ENCODE peak calls at places on chromosomes 11 and 22, in eight cellular contexts. One of them, this sample, is unnamed.

GRCh38 chr11:1924646-1925372 is 5.3 kb downstream of the TNNT3 start:
- DNase-seq in Calu3: no peak
- DNase-seq in posterior cingulate gyrus: peak
- DNase-seq in LoVo: no peak
- DNase-seq in HEK293T: no peak
- DNase-seq in right lobe of liver: peak
- DNase-seq in activated T-cell treated with anti-CD3 and anti-CD28 coated beads for 24 hours: no peak
- DNase-seq in Right ventricle myocardium inferior: peak
- DNase-seq in this sample: no peak

GRCh38 chr11:819129-819931 is 616 bp downstream of the PNPLA2 start:
- DNase-seq in Right ventricle myocardium inferior: peak
- DNase-seq in LoVo: peak
- DNase-seq in posterior cingulate gyrus: peak
- DNase-seq in Calu3: peak
- DNase-seq in HEK293T: peak
- DNase-seq in activated T-cell treated with anti-CD3 and anti-CD28 coated beads for 24 hours: peak
- DNase-seq in right lobe of liver: peak
- DNase-seq in this sample: peak

GRCh38 chr22:16387088-16387487 is 205.5 kb downstream of the CCT8L2 start:
- DNase-seq in HEK293T: no peak
- DNase-seq in Right ventricle myocardium inferior: no peak
- DNase-seq in LoVo: no peak
- DNase-seq in Calu3: no peak
- DNase-seq in right lobe of liver: no peak
- DNase-seq in activated T-cell treated with anti-CD3 and anti-CD28 coated beads for 24 hours: no peak
- DNase-seq in posterior cingulate gyrus: no peak
- DNase-seq in this sample: no peak

GRCh38 chr11:6598555-6598954 is 4.9 kb downstream of the RRP8 start:
- DNase-seq in activated T-cell treated with anti-CD3 and anti-CD28 coated beads for 24 hours: no peak
- DNase-seq in Calu3: no peak
- DNase-seq in LoVo: no peak
- DNase-seq in Right ventricle myocardium inferior: no peak
- DNase-seq in posterior cingulate gyrus: no peak
- DNase-seq in HEK293T: no peak
- DNase-seq in right lobe of liver: peak
- DNase-seq in this sample: peak

GRCh38 chr22:24473278-24473677 is 21.9 kb upstream of the UPB1 start:
- DNase-seq in Calu3: no peak
- DNase-seq in HEK293T: no peak
- DNase-seq in LoVo: no peak
- DNase-seq in right lobe of liver: no peak
- DNase-seq in activated T-cell treated with anti-CD3 and anti-CD28 coated beads for 24 hours: no peak
- DNase-seq in Right ventricle myocardium inferior: no peak
- DNase-seq in posterior cingulate gyrus: no peak
- DNase-seq in this sample: no peak

GRCh38 chr22:25057013-25057881 is 104.7 kb downstream of the KIAA1671 start:
- DNase-seq in Right ventricle myocardium inferior: peak
- DNase-seq in posterior cingulate gyrus: peak
- DNase-seq in LoVo: peak
- DNase-seq in activated T-cell treated with anti-CD3 and anti-CD28 coated beads for 24 hours: peak
- DNase-seq in Calu3: peak
- DNase-seq in HEK293T: peak
- DNase-seq in right lobe of liver: peak
- DNase-seq in this sample: peak

GRCh38 chr11:61417670-61418069 is 12.1 kb downstream of the CPSF7 start:
- DNase-seq in LoVo: no peak
- DNase-seq in HEK293T: no peak
- DNase-seq in right lobe of liver: no peak
- DNase-seq in posterior cingulate gyrus: no peak
- DNase-seq in activated T-cell treated with anti-CD3 and anti-CD28 coated beads for 24 hours: no peak
- DNase-seq in Calu3: no peak
- DNase-seq in Right ventricle myocardium inferior: no peak
- DNase-seq in this sample: no peak

GRCh38 chr11:19557720-19558140 is 154.9 kb upstream of the NAV2 start:
- DNase-seq in HEK293T: peak
- DNase-seq in Right ventricle myocardium inferior: peak
- DNase-seq in posterior cingulate gyrus: peak
- DNase-seq in right lobe of liver: peak
- DNase-seq in Calu3: peak
- DNase-seq in LoVo: peak
- DNase-seq in activated T-cell treated with anti-CD3 and anti-CD28 coated beads for 24 hours: peak
- DNase-seq in this sample: peak

GRCh38 chr11:98940913-98941312 is 79.8 kb upstream of the CNTN5 start:
- DNase-seq in LoVo: no peak
- DNase-seq in posterior cingulate gyrus: no peak
- DNase-seq in HEK293T: peak
- DNase-seq in right lobe of liver: no peak
- DNase-seq in Calu3: no peak
- DNase-seq in activated T-cell treated with anti-CD3 and anti-CD28 coated beads for 24 hours: no peak
- DNase-seq in Right ventricle myocardium inferior: no peak
- DNase-seq in this sample: peak

GRCh38 chr22:50115693-50116092 is 25.9 kb downstream of the MOV10L1 start:
- DNase-seq in LoVo: no peak
- DNase-seq in Calu3: no peak
- DNase-seq in right lobe of liver: no peak
- DNase-seq in posterior cingulate gyrus: no peak
- DNase-seq in HEK293T: no peak
- DNase-seq in activated T-cell treated with anti-CD3 and anti-CD28 coated beads for 24 hours: no peak
- DNase-seq in Right ventricle myocardium inferior: no peak
- DNase-seq in this sample: no peak

GRCh38 chr22:44646668-44647067 is 55.3 kb upstream of the PRR5 start:
- DNase-seq in right lobe of liver: peak
- DNase-seq in posterior cingulate gyrus: no peak
- DNase-seq in Calu3: no peak
- DNase-seq in HEK293T: no peak
- DNase-seq in Right ventricle myocardium inferior: no peak
- DNase-seq in activated T-cell treated with anti-CD3 and anti-CD28 coated beads for 24 hours: no peak
- DNase-seq in LoVo: no peak
- DNase-seq in this sample: no peak

GRCh38 chr11:67393990-67394389 is 2.2 kb downstream of the RAD9A start:
- DNase-seq in HEK293T: no peak
- DNase-seq in posterior cingulate gyrus: no peak
- DNase-seq in right lobe of liver: no peak
- DNase-seq in activated T-cell treated with anti-CD3 and anti-CD28 coated beads for 24 hours: no peak
- DNase-seq in Calu3: no peak
- DNase-seq in LoVo: no peak
- DNase-seq in Right ventricle myocardium inferior: no peak
- DNase-seq in this sample: no peak

GRCh38 chr11:112175596-112175947 is 260 bp downstream of the BCO2 start:
- DNase-seq in posterior cingulate gyrus: no peak
- DNase-seq in right lobe of liver: no peak
- DNase-seq in Calu3: no peak
- DNase-seq in Right ventricle myocardium inferior: no peak
- DNase-seq in LoVo: no peak
- DNase-seq in HEK293T: peak
- DNase-seq in activated T-cell treated with anti-CD3 and anti-CD28 coated beads for 24 hours: no peak
- DNase-seq in this sample: no peak

GRCh38 chr11:105357764-105358163 is 218.2 kb upstream of the CARD18 start:
- DNase-seq in HEK293T: no peak
- DNase-seq in activated T-cell treated with anti-CD3 and anti-CD28 coated beads for 24 hours: no peak
- DNase-seq in Right ventricle myocardium inferior: no peak
- DNase-seq in right lobe of liver: no peak
- DNase-seq in Calu3: no peak
- DNase-seq in posterior cingulate gyrus: no peak
- DNase-seq in LoVo: no peak
- DNase-seq in this sample: peak

GRCh38 chr11:75428989-75429640 is 3.9 kb downstream of the KLHL35 start:
- DNase-seq in posterior cingulate gyrus: peak
- DNase-seq in right lobe of liver: no peak
- DNase-seq in Right ventricle myocardium inferior: no peak
- DNase-seq in Calu3: no peak
- DNase-seq in HEK293T: no peak
- DNase-seq in activated T-cell treated with anti-CD3 and anti-CD28 coated beads for 24 hours: no peak
- DNase-seq in LoVo: no peak
- DNase-seq in this sample: no peak

GRCh38 chr11:108027057-108027456 is 18.4 kb downstream of the CUL5 start:
- DNase-seq in right lobe of liver: no peak
- DNase-seq in HEK293T: no peak
- DNase-seq in posterior cingulate gyrus: no peak
- DNase-seq in Right ventricle myocardium inferior: no peak
- DNase-seq in Calu3: no peak
- DNase-seq in activated T-cell treated with anti-CD3 and anti-CD28 coated beads for 24 hours: no peak
- DNase-seq in LoVo: no peak
- DNase-seq in this sample: no peak

GRCh38 chr22:19120829-19121630 is 1.2 kb downstream of the DGCR2 start:
- DNase-seq in right lobe of liver: peak
- DNase-seq in Right ventricle myocardium inferior: no peak
- DNase-seq in LoVo: peak
- DNase-seq in HEK293T: peak
- DNase-seq in Calu3: peak
- DNase-seq in activated T-cell treated with anti-CD3 and anti-CD28 coated beads for 24 hours: peak
- DNase-seq in posterior cingulate gyrus: no peak
- DNase-seq in this sample: peak

GRCh38 chr22:20750461-20751184 is 23.3 kb upstream of the SERPIND1 start:
- DNase-seq in Right ventricle myocardium inferior: no peak
- DNase-seq in activated T-cell treated with anti-CD3 and anti-CD28 coated beads for 24 hours: peak
- DNase-seq in HEK293T: no peak
- DNase-seq in Calu3: peak
- DNase-seq in posterior cingulate gyrus: peak
- DNase-seq in right lobe of liver: peak
- DNase-seq in LoVo: peak
- DNase-seq in this sample: peak

GRCh38 chr22:46245515-46245914 is 4.6 kb downstream of the CDPF1 start:
- DNase-seq in activated T-cell treated with anti-CD3 and anti-CD28 coated beads for 24 hours: no peak
- DNase-seq in LoVo: no peak
- DNase-seq in Right ventricle myocardium inferior: peak
- DNase-seq in HEK293T: no peak
- DNase-seq in right lobe of liver: peak
- DNase-seq in Calu3: no peak
- DNase-seq in posterior cingulate gyrus: peak
- DNase-seq in this sample: no peak

GRCh38 chr22:46105494-46106278 is 44.6 kb upstream of the PPARA start:
- DNase-seq in Right ventricle myocardium inferior: no peak
- DNase-seq in Calu3: peak
- DNase-seq in LoVo: no peak
- DNase-seq in posterior cingulate gyrus: no peak
- DNase-seq in activated T-cell treated with anti-CD3 and anti-CD28 coated beads for 24 hours: no peak
- DNase-seq in HEK293T: no peak
- DNase-seq in right lobe of liver: no peak
- DNase-seq in this sample: peak

GRCh38 chr11:10414659-10415058 is 40.4 kb upstream of the AMPD3 start:
- DNase-seq in activated T-cell treated with anti-CD3 and anti-CD28 coated beads for 24 hours: no peak
- DNase-seq in Right ventricle myocardium inferior: peak
- DNase-seq in HEK293T: no peak
- DNase-seq in Calu3: no peak
- DNase-seq in posterior cingulate gyrus: no peak
- DNase-seq in LoVo: no peak
- DNase-seq in right lobe of liver: peak
- DNase-seq in this sample: no peak

GRCh38 chr11:95507794-95508193 is 276.8 kb upstream of the SESN3 start:
- DNase-seq in Right ventricle myocardium inferior: peak
- DNase-seq in HEK293T: no peak
- DNase-seq in posterior cingulate gyrus: no peak
- DNase-seq in Calu3: no peak
- DNase-seq in activated T-cell treated with anti-CD3 and anti-CD28 coated beads for 24 hours: no peak
- DNase-seq in LoVo: no peak
- DNase-seq in right lobe of liver: no peak
- DNase-seq in this sample: no peak

GRCh38 chr11:61999141-61999975 is 31.9 kb upstream of the FTH1 start:
- DNase-seq in posterior cingulate gyrus: peak
- DNase-seq in HEK293T: no peak
- DNase-seq in LoVo: peak
- DNase-seq in activated T-cell treated with anti-CD3 and anti-CD28 coated beads for 24 hours: no peak
- DNase-seq in Right ventricle myocardium inferior: no peak
- DNase-seq in right lobe of liver: no peak
- DNase-seq in Calu3: no peak
- DNase-seq in this sample: peak

GRCh38 chr11:6693342-6694228 is 10.4 kb upstream of the MRPL17 start:
- DNase-seq in LoVo: peak
- DNase-seq in Calu3: no peak
- DNase-seq in activated T-cell treated with anti-CD3 and anti-CD28 coated beads for 24 hours: peak
- DNase-seq in right lobe of liver: no peak
- DNase-seq in posterior cingulate gyrus: no peak
- DNase-seq in HEK293T: no peak
- DNase-seq in Right ventricle myocardium inferior: no peak
- DNase-seq in this sample: peak

GRCh38 chr11:110184974-110185597 is 91.9 kb downstream of the ZC3H12C start:
- DNase-seq in HEK293T: no peak
- DNase-seq in Calu3: no peak
- DNase-seq in activated T-cell treated with anti-CD3 and anti-CD28 coated beads for 24 hours: no peak
- DNase-seq in right lobe of liver: no peak
- DNase-seq in posterior cingulate gyrus: no peak
- DNase-seq in Right ventricle myocardium inferior: no peak
- DNase-seq in LoVo: no peak
- DNase-seq in this sample: peak

GRCh38 chr11:58769308-58769707 is 37.6 kb upstream of the GLYAT start:
- DNase-seq in Right ventricle myocardium inferior: no peak
- DNase-seq in activated T-cell treated with anti-CD3 and anti-CD28 coated beads for 24 hours: no peak
- DNase-seq in HEK293T: no peak
- DNase-seq in posterior cingulate gyrus: no peak
- DNase-seq in Calu3: no peak
- DNase-seq in right lobe of liver: no peak
- DNase-seq in LoVo: no peak
- DNase-seq in this sample: no peak

GRCh38 chr22:37752189-37753061 is 55.3 kb upstream of the GCAT start:
- DNase-seq in Calu3: peak
- DNase-seq in Right ventricle myocardium inferior: peak
- DNase-seq in LoVo: peak
- DNase-seq in posterior cingulate gyrus: peak
- DNase-seq in activated T-cell treated with anti-CD3 and anti-CD28 coated beads for 24 hours: no peak
- DNase-seq in right lobe of liver: peak
- DNase-seq in HEK293T: no peak
- DNase-seq in this sample: peak

GRCh38 chr22:47133263-47133662 is 370.8 kb downstream of the TBC1D22A start:
- DNase-seq in right lobe of liver: no peak
- DNase-seq in Right ventricle myocardium inferior: no peak
- DNase-seq in activated T-cell treated with anti-CD3 and anti-CD28 coated beads for 24 hours: no peak
- DNase-seq in posterior cingulate gyrus: peak
- DNase-seq in Calu3: no peak
- DNase-seq in HEK293T: no peak
- DNase-seq in LoVo: no peak
- DNase-seq in this sample: no peak

GRCh38 chr11:114847599-114847998 is 169.3 kb downstream of the NXPE2 start:
- DNase-seq in activated T-cell treated with anti-CD3 and anti-CD28 coated beads for 24 hours: no peak
- DNase-seq in Right ventricle myocardium inferior: no peak
- DNase-seq in posterior cingulate gyrus: no peak
- DNase-seq in right lobe of liver: no peak
- DNase-seq in Calu3: no peak
- DNase-seq in LoVo: no peak
- DNase-seq in HEK293T: no peak
- DNase-seq in this sample: no peak

GRCh38 chr11:94128171-94128745 is 383 bp upstream of the PANX1 start:
- DNase-seq in activated T-cell treated with anti-CD3 and anti-CD28 coated beads for 24 hours: no peak
- DNase-seq in LoVo: no peak
- DNase-seq in right lobe of liver: peak
- DNase-seq in Calu3: no peak
- DNase-seq in posterior cingulate gyrus: peak
- DNase-seq in HEK293T: peak
- DNase-seq in Right ventricle myocardium inferior: no peak
- DNase-seq in this sample: peak

GRCh38 chr11:62707277-62707771 is at the start of the genes BSCL2 and GNG3:
- DNase-seq in posterior cingulate gyrus: peak
- DNase-seq in HEK293T: no peak
- DNase-seq in LoVo: no peak
- DNase-seq in Right ventricle myocardium inferior: no peak
- DNase-seq in right lobe of liver: peak
- DNase-seq in activated T-cell treated with anti-CD3 and anti-CD28 coated beads for 24 hours: no peak
- DNase-seq in Calu3: no peak
- DNase-seq in this sample: no peak

GRCh38 chr22:23716811-23717801 is 26.3 kb downstream of the RGL4 start:
- DNase-seq in activated T-cell treated with anti-CD3 and anti-CD28 coated beads for 24 hours: peak
- DNase-seq in Right ventricle myocardium inferior: peak
- DNase-seq in Calu3: peak
- DNase-seq in right lobe of liver: peak
- DNase-seq in LoVo: peak
- DNase-seq in posterior cingulate gyrus: peak
- DNase-seq in HEK293T: peak
- DNase-seq in this sample: peak

GRCh38 chr11:82996966-82997606 is 74.6 kb downstream of the RAB30 start:
- DNase-seq in LoVo: peak
- DNase-seq in activated T-cell treated with anti-CD3 and anti-CD28 coated beads for 24 hours: no peak
- DNase-seq in right lobe of liver: no peak
- DNase-seq in Calu3: no peak
- DNase-seq in Right ventricle myocardium inferior: no peak
- DNase-seq in HEK293T: no peak
- DNase-seq in posterior cingulate gyrus: peak
- DNase-seq in this sample: peak

GRCh38 chr11:82494988-82495432 is 238.7 kb downstream of the FAM181B start:
- DNase-seq in LoVo: no peak
- DNase-seq in posterior cingulate gyrus: no peak
- DNase-seq in activated T-cell treated with anti-CD3 and anti-CD28 coated beads for 24 hours: no peak
- DNase-seq in HEK293T: peak
- DNase-seq in Right ventricle myocardium inferior: no peak
- DNase-seq in Calu3: no peak
- DNase-seq in right lobe of liver: no peak
- DNase-seq in this sample: peak

This sample was measured in epithelial cell of esophagus.